ENCODE peak calls at places on chromosomes 4 and X, in seven cellular contexts. U is cardiac fibroblast, T is mammary epithelial cell, M is HL-60, D is lower leg skin, Y is endodermal cell, V is spleen. C is an unnamed sample.

GRCh38 chrX:105837227-105837626 is 14.9 kb downstream of the NRK start:
- DNase-seq in U (peak; percentile 91), T (peak; percentile 77), M (no peak), D (no peak), Y (no peak), V (no peak), C (peak; percentile 56)

GRCh38 chr4:48173055-48173991 is 39.3 kb upstream of the TXK start:
- DNase-seq in U (peak; percentile 3), T (peak; percentile 85), M (peak; percentile 49), D (no peak), Y (peak; percentile 68), V (no peak), C (peak; percentile 85)

GRCh38 chr4:124590480-124590879 is 122.1 kb downstream of the ANKRD50 start:
- DNase-seq in U (no peak), T (no peak), M (no peak), D (no peak), Y (no peak), V (no peak), C (no peak)

GRCh38 chrX:135396109-135396508 is 25.6 kb upstream of the SMIM10L2A start:
- DNase-seq in U (peak; percentile 5), T (peak; percentile 40), M (no peak), D (no peak), Y (no peak), V (no peak), C (no peak)

GRCh38 chr4:96879527-96879926 is 1039.6 kb downstream of the PDHA2 start:
- DNase-seq in U (no peak), T (no peak), M (no peak), D (no peak), Y (no peak), V (no peak), C (no peak)

GRCh38 chr4:100190643-100191600 is 654 bp upstream of the DDIT4L start:
- DNase-seq in U (peak; percentile 56), T (peak; percentile 4), M (peak; percentile 15), D (no peak), Y (peak; percentile 69), V (no peak), C (no peak)

GRCh38 chrX:9745417-9746115 is 20.1 kb downstream of the GPR143 start:
- DNase-seq in U (peak; percentile 82), T (no peak), M (no peak), D (no peak), Y (no peak), V (no peak), C (no peak)

GRCh38 chr4:138595171-138595570 is 353.0 kb upstream of the SLC7A11 start:
- DNase-seq in U (no peak), T (no peak), M (no peak), D (no peak), Y (no peak), V (no peak), C (no peak)

GRCh38 chr4:113445286-113445685 is 316.3 kb downstream of the CAMK2D start:
- DNase-seq in U (peak; percentile 99), T (peak; percentile 97), M (no peak), D (peak; percentile 87), Y (no peak), V (no peak), C (peak; percentile 61)

GRCh38 chr4:23084559-23085248 is 392.0 kb downstream of the GBA3 start:
- DNase-seq in U (no peak), T (no peak), M (no peak), D (no peak), Y (no peak), V (no peak), C (peak; percentile 92)

GRCh38 chr4:42296196-42296595 is 101.1 kb upstream of the SHISA3 start:
- DNase-seq in U (peak; percentile 14), T (no peak), M (no peak), D (no peak), Y (no peak), V (no peak), C (no peak)

GRCh38 chr4:25448379-25449109 is 71.5 kb downstream of the ANAPC4 start:
- DNase-seq in U (peak; percentile 54), T (peak; percentile 34), M (no peak), D (no peak), Y (no peak), V (no peak), C (no peak)

GRCh38 chrX:153564047-153564606 is 34.8 kb downstream of the CCNQ start:
- DNase-seq in U (peak; percentile 18), T (no peak), M (no peak), D (no peak), Y (no peak), V (no peak), C (no peak)

GRCh38 chr4:106796866-106797265 is 239.2 kb downstream of the DKK2 start:
- DNase-seq in U (no peak), T (no peak), M (no peak), D (no peak), Y (no peak), V (no peak), C (no peak)
- H3K4me3 ChIP-seq in U (no peak overlapping the region), T (no peak overlapping the region), M (no peak overlapping the region), D (no peak overlapping the region), Y (no peak overlapping the region), V (no peak overlapping the region), C (no peak overlapping the region)

DNA sequence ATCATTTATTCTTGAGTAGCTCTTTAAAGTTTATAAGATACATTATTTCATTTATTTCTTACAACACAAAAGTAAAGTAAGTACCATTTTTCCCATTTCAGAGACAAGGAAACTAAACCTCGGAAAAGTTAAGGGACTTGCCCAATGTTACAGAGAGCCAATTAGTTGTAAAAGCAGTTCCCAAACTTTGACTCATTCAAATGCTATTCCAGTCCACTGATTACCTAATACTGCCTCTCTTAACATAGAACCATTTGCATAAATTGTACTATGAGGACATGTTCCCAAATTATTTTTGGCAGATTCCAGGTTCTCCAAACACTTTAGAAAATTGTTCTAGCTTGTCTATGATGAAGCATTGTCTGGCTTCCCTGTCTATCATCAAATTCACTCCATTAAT is 45.6 kb upstream of the GRIA3 start:
- DNase-seq in U (no peak), T (peak; percentile 34), M (no peak), D (no peak), Y (no peak), V (no peak), C (peak; percentile 29)
- TF ChIP-seq CTCF in U (no peak), T (no peak), M (no peak), D (no peak), Y (no peak), V (no peak), C (no peak)

DNA sequence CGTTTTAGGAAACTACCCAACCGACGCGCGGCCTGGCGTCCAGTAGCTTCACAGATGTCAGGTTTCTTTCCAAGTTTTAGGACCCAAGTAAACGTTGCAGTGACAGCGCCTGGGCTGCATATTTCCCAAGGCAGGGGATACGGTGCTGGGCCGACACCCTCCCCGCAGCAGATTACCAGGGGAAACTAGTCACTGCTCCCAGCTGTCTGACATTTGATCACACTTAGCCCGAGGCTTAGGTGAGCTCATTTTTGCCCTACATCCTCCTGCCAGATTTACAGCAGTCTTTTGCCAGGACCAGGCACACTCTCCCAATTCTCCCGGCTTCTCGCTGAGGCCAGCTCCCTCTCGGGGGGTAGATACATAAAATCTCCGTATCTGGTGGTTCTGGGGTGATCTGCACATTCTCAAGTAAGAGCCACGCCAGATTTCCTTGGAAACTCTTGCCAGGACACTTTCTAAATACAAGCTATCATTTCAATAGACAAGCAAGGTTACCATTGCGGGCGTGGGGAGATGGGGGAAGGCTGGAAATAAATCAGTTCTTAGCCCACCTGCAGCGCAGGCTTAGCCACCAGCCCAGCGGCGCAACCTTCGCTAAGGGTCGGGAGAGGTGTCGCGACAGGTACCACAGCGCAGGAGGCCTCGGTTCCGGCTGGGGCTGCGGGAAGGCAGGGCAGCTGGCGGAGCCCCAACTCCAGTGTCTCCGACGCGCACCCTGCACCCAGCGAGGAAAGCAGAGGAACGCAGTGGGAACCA is 2.5 kb upstream of the SOX3 start:
- DNase-seq in U (no peak), T (peak; percentile 5), M (no peak), D (no peak), Y (peak; percentile 46), V (no peak), C (no peak)
- H3K4me3 ChIP-seq in U (no peak overlapping the region), T (no peak overlapping the region), M (no peak overlapping the region), D (no peak overlapping the region), Y (peak overlapping the region; percentile 58), V (no peak overlapping the region), C (no peak overlapping the region)

DNA sequence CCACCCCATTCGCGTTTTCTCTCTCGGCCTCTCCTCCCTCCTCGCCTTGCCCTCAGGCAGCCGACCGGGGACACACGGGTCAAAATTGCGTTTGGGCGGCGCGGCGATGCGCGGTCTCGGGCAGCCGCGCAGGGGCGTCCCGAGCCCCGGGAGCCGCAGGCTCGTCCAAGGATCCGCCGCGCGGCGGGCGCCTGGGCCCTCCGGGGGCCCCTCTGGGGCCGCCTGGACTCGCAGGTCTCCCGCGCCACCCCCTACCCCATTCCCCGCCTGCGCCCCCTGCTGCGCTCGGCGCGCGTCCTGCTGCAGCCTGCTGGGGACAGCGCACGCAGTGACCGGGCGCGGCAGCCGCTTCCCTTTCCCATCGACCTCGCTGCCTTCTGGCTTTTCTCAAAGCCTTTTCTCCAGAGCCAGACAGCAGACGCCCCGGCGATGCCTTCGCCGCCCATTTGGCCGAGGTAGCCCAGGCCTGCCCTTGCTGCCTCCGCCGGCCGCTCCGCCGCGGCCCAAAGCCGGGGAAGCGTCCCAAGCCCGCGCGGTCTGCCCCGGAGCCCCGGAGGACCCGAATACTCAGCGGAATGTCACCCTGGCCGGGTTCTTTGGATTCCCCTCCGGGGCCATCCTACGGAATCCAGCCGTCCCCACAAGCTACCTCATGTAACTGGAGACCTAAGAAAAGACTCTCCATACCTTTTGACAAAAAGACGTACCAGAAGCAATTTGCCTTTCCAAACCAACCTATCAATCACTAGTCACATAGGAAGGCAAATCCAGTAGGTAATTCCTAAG is 16.5 kb downstream of the POU4F2 start:
- DNase-seq in U (peak; percentile 34), T (no peak), M (no peak), D (no peak), Y (peak; percentile 86), V (no peak), C (no peak)
- TF ChIP-seq CTCF in U (no peak), T (no peak), M (no peak), D (no peak), Y (peak; percentile 19), V (no peak), C (no peak)

GRCh38 chrX:65407157-65407626 is 127.4 kb downstream of the LAS1L start:
- DNase-seq in U (no peak), T (peak; percentile 6), M (no peak), D (no peak), Y (no peak), V (no peak), C (no peak)
- H3K4me3 ChIP-seq in U (no peak overlapping the region), T (no peak overlapping the region), M (no peak overlapping the region), D (no peak overlapping the region), Y (peak overlapping the region; percentile 58), V (peak overlapping the region; percentile 25), C (no peak overlapping the region)

GRCh38 chr4:151304755-151305154 is 20.6 kb downstream of the SH3D19 start:
- DNase-seq in U (no peak), T (peak; percentile 61), M (no peak), D (no peak), Y (peak; percentile 64), V (no peak), C (no peak)
- TF ChIP-seq CTCF in U (no peak), T (no peak), M (no peak), D (no peak), Y (no peak), V (no peak), C (peak; percentile 11)